ENCODE peak calls at places on chromosomes 1 and 21, in six cellular contexts. E is H54, O is testis, V is IMR-90, J is heart left ventricle, L is GM12878. W is an unnamed sample.

GRCh38 chr1:7489586-7489985 is 281.5 kb upstream of the VAMP3 start:
- DNase-seq in V (no peak), J (no peak), O (no peak), E (no peak), L (no peak), W (no peak)

GRCh38 chr21:39728341-39728740 is 16.6 kb upstream of the IGSF5 start:
- DNase-seq in J (no peak), O (no peak), L (no peak), V (no peak), E (no peak), W (no peak)

GRCh38 chr21:33289199-33289819 is 23.1 kb downstream of the IL10RB start:
- DNase-seq in J (no peak), L (no peak), V (peak), E (no peak), O (no peak), W (no peak)

GRCh38 chr1:14521602-14522001 is 76.9 kb upstream of the KAZN start:
- DNase-seq in O (no peak), E (no peak), J (no peak), V (no peak), L (no peak), W (no peak)

GRCh38 chr1:158496379-158496778 is 24.4 kb downstream of the OR10R2 start:
- DNase-seq in V (no peak), L (no peak), J (no peak), E (no peak), O (no peak), W (no peak)

GRCh38 chr1:15249032-15249601 is 2.1 kb downstream of the FHAD1 start:
- DNase-seq in E (no peak), O (no peak), L (no peak), J (no peak), V (peak), W (no peak)

GRCh38 chr1:55443175-55443933 is 228.2 kb upstream of the USP24 start:
- DNase-seq in J (peak), V (peak), E (peak), O (peak), L (no peak), W (no peak)

GRCh38 chr1:41333146-41333784 is 28.0 kb upstream of the FOXO6 start:
- DNase-seq in V (peak), J (no peak), O (no peak), E (no peak), L (no peak), W (peak)

GRCh38 chr1:64228181-64228957 is 24.9 kb downstream of the UBE2U start:
- DNase-seq in V (peak), J (no peak), O (no peak), E (peak), L (no peak), W (no peak)

GRCh38 chr1:160257411-160258015 is 4.8 kb downstream of the DCAF8 start:
- DNase-seq in J (no peak), V (no peak), L (no peak), O (no peak), E (no peak), W (no peak)

GRCh38 chr1:159055181-159055621 is 21.4 kb downstream of the AIM2 start:
- DNase-seq in O (no peak), V (no peak), E (no peak), L (no peak), J (no peak), W (no peak)

GRCh38 chr1:227938911-227939790 is 8.6 kb downstream of the WNT9A start:
- DNase-seq in L (no peak), V (no peak), E (no peak), O (no peak), J (no peak), W (no peak)

GRCh38 chr1:231432996-231433395 is 10.9 kb upstream of the EGLN1 start:
- DNase-seq in O (no peak), E (no peak), L (no peak), V (no peak), J (no peak), W (no peak)

GRCh38 chr1:53330819-53331218 is 2.9 kb upstream of the LRP8 start:
- DNase-seq in V (no peak), O (peak), E (no peak), J (no peak), L (no peak), W (no peak)

GRCh38 chr1:87044840-87045239 is 130.4 kb downstream of the HS2ST1 start:
- DNase-seq in L (no peak), J (no peak), E (no peak), V (no peak), O (no peak), W (no peak)

GRCh38 chr1:185574139-185574835 is 159.9 kb upstream of the HMCN1 start:
- DNase-seq in V (no peak), L (no peak), E (no peak), O (no peak), J (no peak), W (no peak)

GRCh38 chr1:80392529-80392928 is 1386.0 kb upstream of the ADGRL4 start:
- DNase-seq in V (no peak), E (no peak), O (no peak), J (no peak), L (no peak), W (no peak)

GRCh38 chr1:68281946-68282615 is 49.8 kb upstream of the WLS start:
- DNase-seq in V (no peak), J (no peak), E (no peak), O (no peak), L (no peak), W (no peak)

GRCh38 chr1:46193984-46194570 is 4.2 kb downstream of the POMGNT1 start:
- DNase-seq in J (no peak), L (no peak), E (no peak), O (no peak), V (no peak), W (no peak)

GRCh38 chr1:95625224-95625623 is 391.2 kb downstream of the RWDD3 start:
- DNase-seq in L (no peak), V (no peak), J (no peak), E (no peak), O (no peak), W (no peak)

GRCh38 chr1:155053531-155054105 is 2.5 kb downstream of the ADAM15 start:
- DNase-seq in V (no peak), L (no peak), J (no peak), O (no peak), E (no peak), W (no peak)

GRCh38 chr1:94014635-94015488 is 105.6 kb upstream of the GCLM start:
- DNase-seq in L (no peak), E (no peak), J (no peak), V (peak), O (no peak), W (peak)

GRCh38 chr1:226912587-226913176 is 27.4 kb upstream of the COQ8A start:
- DNase-seq in E (no peak), L (peak), V (peak), J (peak), O (peak), W (peak)

GRCh38 chr1:234597894-234598293 is 12.1 kb downstream of the IRF2BP2 start:
- DNase-seq in O (no peak), L (no peak), J (peak), E (no peak), V (peak), W (peak)
- TF ChIP-seq POLR2A in O (no peak), L (no peak), J (no peak), E (no peak), V (no peak), W (no peak)

GRCh38 chr1:21814241-21814918 is 2.3 kb downstream of the LDLRAD2 start:
- DNase-seq in J (no peak), V (no peak), E (no peak), O (peak), L (no peak), W (peak)

GRCh38 chr1:21811875-21812305 is at the start of gene LDLRAD2:
- DNase-seq in J (no peak), O (no peak), E (no peak), V (no peak), L (no peak), W (no peak)

GRCh38 chr1:21814981-21815583 is 3.0 kb downstream of the LDLRAD2 start:
- DNase-seq in J (no peak), O (no peak), V (no peak), E (no peak), L (no peak), W (no peak)

GRCh38 chr1:21815724-21816311 is 3.8 kb downstream of the LDLRAD2 start:
- DNase-seq in V (peak), J (no peak), O (no peak), L (no peak), E (no peak), W (no peak)

GRCh38 chr1:21813542-21813941 is 1.5 kb downstream of the LDLRAD2 start:
- DNase-seq in J (no peak), V (no peak), O (no peak), E (no peak), L (no peak), W (no peak)
- TF ChIP-seq POLR2A in J (no peak), V (no peak), O (no peak), E (no peak), L (no peak), W (no peak)

GRCh38 chr1:12515234-12515633 is 102.8 kb downstream of the DHRS3 start:
- DNase-seq in J (no peak), E (no peak), L (no peak), V (no peak), O (no peak), W (no peak)
- TF ChIP-seq POLR2A in J (no peak), E (no peak), L (no peak), V (no peak), O (no peak), W (no peak)

GRCh38 chr1:43366601-43367025 is 1.2 kb downstream of the ELOVL1 start:
- DNase-seq in L (no peak), J (no peak), O (no peak), V (no peak), E (no peak), W (no peak)

GRCh38 chr1:43367026-43367903 is 546 bp downstream of the ELOVL1 start:
- DNase-seq in L (no peak), V (no peak), E (peak), J (peak), O (no peak), W (peak)

GRCh38 chr1:43366179-43366578 is 1.6 kb downstream of the ELOVL1 start:
- DNase-seq in V (no peak), L (no peak), J (no peak), E (no peak), O (no peak), W (peak)

GRCh38 chr1:43368646-43369020 is 822 bp upstream of the ELOVL1 start:
- DNase-seq in J (no peak), L (no peak), E (no peak), V (no peak), O (no peak), W (no peak)

DNA sequence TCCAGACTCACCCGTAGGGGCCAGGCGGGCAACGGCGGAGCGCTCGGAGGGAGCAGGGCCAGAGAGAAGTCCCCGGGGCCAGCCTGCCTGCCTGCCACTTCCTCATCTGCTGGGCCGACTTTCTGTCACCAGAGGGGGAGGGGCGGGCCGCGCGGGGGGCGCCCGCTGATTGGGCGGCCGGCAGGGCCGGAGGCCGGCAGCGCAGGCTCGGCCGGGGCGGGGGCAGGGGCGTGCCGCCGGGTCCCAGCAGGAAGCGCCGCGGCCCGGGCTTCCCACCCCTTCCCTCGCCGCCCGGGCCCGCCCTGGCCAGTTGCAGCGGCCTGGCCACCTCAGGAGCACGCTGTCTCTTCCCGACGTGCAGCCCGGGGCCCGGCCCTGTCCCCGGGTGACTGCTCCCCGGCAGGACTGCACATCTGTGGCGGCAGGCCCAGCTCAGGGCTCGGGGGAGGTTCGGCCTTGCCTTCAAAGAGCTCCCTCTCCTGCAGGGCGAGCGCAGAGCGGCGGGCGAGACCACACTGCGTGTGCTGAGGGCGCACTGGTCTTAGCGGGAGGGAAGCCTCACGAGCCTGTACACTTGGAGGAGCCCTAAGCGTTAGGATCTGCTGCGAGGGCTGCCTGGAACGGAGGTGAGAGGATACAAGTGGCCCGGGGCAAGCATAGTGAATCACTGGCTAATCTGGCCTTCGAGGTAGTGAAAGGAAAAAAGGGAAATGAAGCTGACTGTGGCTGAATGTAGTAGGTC is at the start of gene ELOVL1:
- DNase-seq in V (peak), L (peak), J (peak), O (peak), E (peak), W (peak)
- TF ChIP-seq POLR2A in V (peak), L (peak), J (no peak), O (no peak), E (peak), W (peak)

GRCh38 chr21:42733037-42733632 is 79.7 kb downstream of the PDE9A start:
- DNase-seq in L (no peak), J (no peak), E (no peak), O (no peak), V (no peak), W (no peak)
- TF ChIP-seq POLR2A in L (no peak), J (no peak), E (no peak), O (no peak), V (no peak), W (no peak)

GRCh38 chr1:110505596-110505995 is 13.4 kb downstream of the KCNA10 start:
- DNase-seq in L (no peak), O (no peak), E (no peak), V (no peak), J (no peak), W (no peak)

GRCh38 chr1:110509655-110510054 is 9.3 kb downstream of the KCNA10 start:
- DNase-seq in E (no peak), O (no peak), V (no peak), J (no peak), L (no peak), W (no peak)

GRCh38 chr1:110511436-110511835 is 7.5 kb downstream of the KCNA10 start:
- DNase-seq in O (no peak), J (no peak), L (no peak), E (no peak), V (no peak), W (no peak)

GRCh38 chr1:110508531-110508930 is 10.4 kb downstream of the KCNA10 start:
- DNase-seq in L (no peak), E (no peak), J (no peak), V (no peak), O (no peak), W (no peak)

DNA sequence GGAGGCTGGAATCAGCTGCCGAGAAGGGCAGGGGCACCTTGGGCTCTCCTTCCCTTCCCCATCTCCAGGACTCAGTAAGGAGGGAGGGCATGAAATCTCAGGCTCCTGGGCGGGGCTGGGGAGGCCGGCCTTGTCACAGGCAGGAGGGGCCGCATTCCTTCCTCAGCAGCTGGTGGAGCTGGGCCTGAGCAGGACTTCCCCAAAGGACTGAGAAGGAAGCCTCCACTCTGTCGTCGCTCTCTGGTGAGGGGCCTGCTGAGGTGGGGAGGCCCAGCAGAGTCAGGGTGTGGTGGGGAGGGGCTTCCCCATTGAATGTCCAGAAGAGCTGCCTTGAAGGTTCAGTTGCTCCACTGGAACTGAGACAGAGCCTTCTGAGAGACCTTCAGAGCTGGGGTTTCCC is 10.9 kb downstream of the KCNA10 start:
- DNase-seq in J (peak), L (no peak), V (peak), O (peak), E (no peak), W (no peak)
- TF ChIP-seq POLR2A in J (no peak), L (no peak), V (no peak), O (no peak), E (no peak), W (no peak)

W was measured in erythroblast.